ENCODE peak calls at places on chromosomes 1 and 21, in eight cellular contexts. M is tibial artery; J is cardiac fibroblast; O is left lung; N is OCI-LY7; Z is thyroid gland; A is A549; W is CD8-positive, alpha-beta T cell. P is an unnamed sample.

GRCh38 chr1:27672750-27673112 is 739 bp upstream of the IFI6 start:
- DNase-seq in M (no peak), J (peak; percentile 41), O (no peak), N (no peak), Z (no peak), A (no peak), W (no peak), P (no peak)

GRCh38 chr1:206708058-206708457 is 23.4 kb downstream of the MAPKAPK2 start:
- DNase-seq in M (no peak), J (no peak), O (no peak), N (no peak), Z (no peak), A (no peak), W (no peak), P (no peak)

GRCh38 chr1:59290173-59290954 is 6.5 kb upstream of the FGGY start:
- DNase-seq in M (no peak), J (peak; percentile 52), O (no peak), N (peak; percentile 29), Z (peak; percentile 59), A (peak; percentile 68), W (no peak), P (no peak)

GRCh38 chr1:231885209-231885854 is 258.7 kb downstream of the DISC1 start:
- DNase-seq in M (no peak), J (peak; percentile 66), O (no peak), N (no peak), Z (no peak), A (no peak), W (no peak), P (no peak)

GRCh38 chr1:236175642-236176336 is 33.5 kb downstream of the GPR137B start:
- DNase-seq in M (no peak), J (no peak), O (no peak), N (peak; percentile 16), Z (no peak), A (peak; percentile 13), W (no peak), P (no peak)

GRCh38 chr1:11309385-11309784 is 36.4 kb downstream of the UBIAD1 start:
- DNase-seq in M (no peak), J (no peak), O (no peak), N (no peak), Z (no peak), A (no peak), W (no peak), P (no peak)

GRCh38 chr1:99965646-99966375 is 4.0 kb upstream of the SLC35A3 start:
- DNase-seq in M (no peak), J (no peak), O (no peak), N (no peak), Z (no peak), A (no peak), W (no peak), P (no peak)

GRCh38 chr1:117696567-117696966 is 90.7 kb downstream of the TENT5C start:
- DNase-seq in M (no peak), J (peak; percentile 85), O (no peak), N (no peak), Z (no peak), A (no peak), W (no peak), P (peak; percentile 57)

GRCh38 chr1:71511505-71511904 is 430.7 kb upstream of the ZRANB2 start:
- DNase-seq in M (no peak), J (no peak), O (no peak), N (no peak), Z (no peak), A (no peak), W (no peak), P (no peak)

GRCh38 chr1:41020109-41020576 is 1.4 kb downstream of the SLFNL1 start:
- DNase-seq in M (peak; percentile 66), J (no peak), O (peak; percentile 88), N (no peak), Z (peak; percentile 94), A (no peak), W (no peak), P (no peak)

GRCh38 chr1:41020654-41021053 is 871 bp downstream of the SLFNL1 start:
- DNase-seq in M (peak; percentile 61), J (no peak), O (no peak), N (no peak), Z (peak; percentile 57), A (no peak), W (no peak), P (no peak)

GRCh38 chr1:41017141-41018024 is 4.1 kb downstream of the SLFNL1 start:
- DNase-seq in M (peak; percentile 56), J (no peak), O (no peak), N (no peak), Z (no peak), A (no peak), W (no peak), P (no peak)

GRCh38 chr1:41018039-41018438 is 3.5 kb downstream of the SLFNL1 start:
- DNase-seq in M (peak; percentile 50), J (no peak), O (no peak), N (no peak), Z (no peak), A (no peak), W (no peak), P (no peak)

GRCh38 chr1:41019353-41019745 is 2.2 kb downstream of the SLFNL1 start:
- DNase-seq in M (no peak), J (no peak), O (no peak), N (no peak), Z (no peak), A (no peak), W (no peak), P (no peak)
- TF ChIP-seq CTCF in M (no peak), J (no peak), O (no peak), N (no peak), Z (no peak), A (no peak), W (no peak), P (no peak)

DNA sequence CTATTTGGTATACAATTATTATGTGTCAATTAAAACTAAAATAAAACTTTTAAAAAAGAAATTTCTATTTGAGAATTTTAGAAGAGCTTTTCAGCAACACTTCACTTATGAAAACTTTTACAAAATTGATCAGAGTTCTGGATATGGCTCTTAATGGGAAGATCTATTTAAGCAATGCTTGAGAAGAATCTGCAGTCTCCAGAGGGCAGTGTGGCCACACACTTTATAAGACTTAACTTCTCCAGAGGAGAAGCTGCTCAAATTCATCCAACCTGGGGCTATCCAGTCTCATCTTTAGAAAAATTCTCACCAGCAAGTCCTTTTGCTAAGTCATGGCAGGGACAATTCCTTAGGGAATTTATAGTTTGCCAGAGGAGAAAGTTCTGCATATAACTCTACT is 25.2 kb upstream of the AGO1 start:
- DNase-seq in M (no peak), J (peak; percentile 61), O (no peak), N (peak; percentile 30), Z (peak; percentile 22), A (peak; percentile 39), W (no peak), P (no peak)
- TF ChIP-seq CTCF in M (no peak), J (peak; percentile 9), O (no peak), N (peak; percentile 72), Z (peak; percentile 24), A (peak; percentile 25), W (no peak), P (peak; percentile 18)

GRCh38 chr1:234186037-234186688 is 187.1 kb upstream of the COA6 start:
- DNase-seq in M (no peak), J (no peak), O (no peak), N (no peak), Z (no peak), A (peak; percentile 86), W (no peak), P (no peak)

GRCh38 chr1:234185438-234185837 is 187.8 kb upstream of the COA6 start:
- DNase-seq in M (no peak), J (no peak), O (no peak), N (no peak), Z (no peak), A (no peak), W (no peak), P (no peak)

GRCh38 chr1:234188454-234188792 is 184.8 kb upstream of the COA6 start:
- DNase-seq in M (no peak), J (no peak), O (no peak), N (peak; percentile 17), Z (no peak), A (peak; percentile 18), W (no peak), P (no peak)
- TF ChIP-seq CTCF in M (no peak), J (no peak), O (no peak), N (peak; percentile 75), Z (no peak), A (no peak), W (no peak), P (peak; percentile 19)

GRCh38 chr21:44299085-44299457 is 782 bp upstream of the PFKL start:
- DNase-seq in M (no peak), J (peak; percentile 35), O (no peak), N (peak; percentile 57), Z (no peak), A (no peak), W (no peak), P (no peak)

GRCh38 chr21:44300262-44300959 is 558 bp downstream of the PFKL start:
- DNase-seq in M (peak; percentile 88), J (peak; percentile 59), O (peak; percentile 95), N (peak; percentile 70), Z (peak; percentile 78), A (peak; percentile 42), W (peak; percentile 59), P (no peak)

GRCh38 chr21:44299458-44300261 is at the start of gene PFKL:
- DNase-seq in M (peak; percentile 83), J (peak; percentile 66), O (peak; percentile 95), N (peak; percentile 81), Z (peak; percentile 88), A (peak; percentile 44), W (peak; percentile 43), P (no peak)

GRCh38 chr21:44301961-44302406 is 2.1 kb downstream of the PFKL start:
- DNase-seq in M (no peak), J (no peak), O (no peak), N (peak; percentile 44), Z (no peak), A (no peak), W (no peak), P (no peak)

GRCh38 chr21:44301093-44301492 is 1.2 kb downstream of the PFKL start:
- DNase-seq in M (no peak), J (no peak), O (no peak), N (peak; percentile 16), Z (no peak), A (no peak), W (no peak), P (no peak)
- TF ChIP-seq CTCF in M (no peak), J (no peak), O (no peak), N (no peak), Z (no peak), A (no peak), W (no peak), P (no peak)

GRCh38 chr1:63601061-63601460 is 7.8 kb downstream of the PGM1 start:
- DNase-seq in M (no peak), J (no peak), O (no peak), N (no peak), Z (no peak), A (no peak), W (no peak), P (no peak)

GRCh38 chr1:63600248-63600647 is 7.0 kb downstream of the PGM1 start:
- DNase-seq in M (no peak), J (no peak), O (no peak), N (no peak), Z (no peak), A (no peak), W (no peak), P (no peak)

GRCh38 chr1:63601912-63602311 is 8.7 kb downstream of the PGM1 start:
- DNase-seq in M (no peak), J (no peak), O (no peak), N (no peak), Z (no peak), A (no peak), W (no peak), P (no peak)

GRCh38 chr1:63602629-63603028 is 9.4 kb downstream of the PGM1 start:
- DNase-seq in M (no peak), J (no peak), O (no peak), N (no peak), Z (no peak), A (no peak), W (no peak), P (no peak)

GRCh38 chr1:63601463-63601862 is 8.3 kb downstream of the PGM1 start:
- DNase-seq in M (no peak), J (no peak), O (no peak), N (no peak), Z (no peak), A (no peak), W (no peak), P (no peak)
- TF ChIP-seq CTCF in M (no peak), J (no peak), O (no peak), N (no peak), Z (no peak), A (no peak), W (no peak), P (no peak)

P was measured in BJ.